ENCODE peak calls at places on chromosomes 16 and 17, in six cellular contexts. Z, K, C, P, Y and T are unnamed samples.
A peak's percentile ranks its signal among the peaks of the same experiment; 100 is the strongest.

GRCh38 chr16:74563828-74564263 is 43.1 kb downstream of the GLG1 start:
- DNase-seq in Z (no peak), K (no peak), C (peak; percentile 97), P (peak; percentile 41), Y (no peak), T (no peak)

GRCh38 chr16:62545039-62545438 is 508.8 kb upstream of the CDH8 start:
- DNase-seq in Z (no peak), K (no peak), C (no peak), P (no peak), Y (no peak), T (no peak)

GRCh38 chr17:1710807-1711553 is 803 bp upstream of the TLCD2 start:
- DNase-seq in Z (no peak), K (no peak), C (no peak), P (no peak), Y (no peak), T (no peak)

GRCh38 chr17:76909971-76910760 is 42.0 kb downstream of the MGAT5B start:
- DNase-seq in Z (no peak), K (no peak), C (peak; percentile 55), P (peak; percentile 41), Y (no peak), T (no peak)

GRCh38 chr17:74287203-74287602 is 13.2 kb downstream of the DNAI2 start:
- DNase-seq in Z (no peak), K (no peak), C (no peak), P (no peak), Y (no peak), T (no peak)

GRCh38 chr17:75487351-75488070 is 27.8 kb downstream of the CASKIN2 start:
- DNase-seq in Z (peak; percentile 33), K (no peak), C (peak; percentile 92), P (peak; percentile 60), Y (no peak), T (no peak)

GRCh38 chr17:68972119-68972704 is 17.0 kb upstream of the ABCA8 start:
- DNase-seq in Z (no peak), K (peak; percentile 5), C (no peak), P (no peak), Y (no peak), T (no peak)

GRCh38 chr17:77709594-77709993 is 248.9 kb upstream of the TNRC6C start:
- DNase-seq in Z (no peak), K (no peak), C (no peak), P (no peak), Y (no peak), T (no peak)

GRCh38 chr16:30124985-30125379 is 2.0 kb upstream of the MAPK3 start:
- DNase-seq in Z (no peak), K (no peak), C (no peak), P (no peak), Y (no peak), T (no peak)

GRCh38 chr16:88798073-88798472 is 5.5 kb upstream of the CDT1 start:
- DNase-seq in Z (no peak), K (no peak), C (no peak), P (no peak), Y (no peak), T (no peak)

GRCh38 chr16:15961060-15961511 is 11.7 kb downstream of the ABCC1 start:
- DNase-seq in Z (peak; percentile 56), K (no peak), C (no peak), P (peak; percentile 67), Y (peak; percentile 90), T (peak; percentile 73)

GRCh38 chr17:36937961-36938565 is 788 bp downstream of the LHX1 start:
- DNase-seq in Z (no peak), K (no peak), C (peak; percentile 74), P (peak; percentile 60), Y (no peak), T (no peak)

GRCh38 chr16:15942901-15943690 is 6.3 kb upstream of the ABCC1 start:
- DNase-seq in Z (no peak), K (no peak), C (peak; percentile 66), P (no peak), Y (no peak), T (no peak)

GRCh38 chr16:20348365-20349185 is 3.9 kb downstream of the UMOD start:
- DNase-seq in Z (no peak), K (no peak), C (no peak), P (no peak), Y (no peak), T (no peak)

GRCh38 chr17:19717411-19717908 is 1.1 kb upstream of the SLC47A2 start:
- DNase-seq in Z (no peak), K (no peak), C (no peak), P (no peak), Y (no peak), T (no peak)

GRCh38 chr16:68332411-68333121 is 21.7 kb downstream of the PRMT7 start:
- DNase-seq in Z (no peak), K (no peak), C (peak; percentile 77), P (no peak), Y (no peak), T (no peak)

GRCh38 chr17:12727881-12728280 is 61.4 kb upstream of the ARHGAP44 start:
- DNase-seq in Z (no peak), K (no peak), C (no peak), P (no peak), Y (no peak), T (no peak)

GRCh38 chr17:49093131-49093530 is 39.4 kb upstream of the B4GALNT2 start:
- DNase-seq in Z (no peak), K (no peak), C (no peak), P (no peak), Y (no peak), T (no peak)

GRCh38 chr17:48757524-48757961 is 29.0 kb upstream of the HOXB13 start:
- DNase-seq in Z (no peak), K (no peak), C (no peak), P (no peak), Y (no peak), T (no peak)

GRCh38 chr16:11164482-11165270 is 91.3 kb downstream of the SOCS1 start:
- DNase-seq in Z (no peak), K (no peak), C (no peak), P (no peak), Y (no peak), T (no peak)

GRCh38 chr17:69523252-69523861 is 108.9 kb downstream of the MAP2K6 start:
- DNase-seq in Z (no peak), K (no peak), C (peak; percentile 44), P (no peak), Y (peak; percentile 55), T (peak; percentile 55)

GRCh38 chr17:83099570-83100181 is 20.3 kb downstream of the METRNL start:
- DNase-seq in Z (no peak), K (no peak), C (no peak), P (no peak), Y (no peak), T (no peak)

GRCh38 chr17:58329035-58329807 is 626 bp upstream of the TSPOAP1 start:
- DNase-seq in Z (peak; percentile 55), K (no peak), C (peak; percentile 98), P (peak; percentile 94), Y (peak; percentile 97), T (peak; percentile 97)

GRCh38 chr16:23823475-23824407 is 12.0 kb upstream of the PRKCB start:
- DNase-seq in Z (no peak), K (no peak), C (no peak), P (no peak), Y (no peak), T (no peak)

GRCh38 chr17:28338056-28338768 is 2.7 kb downstream of the TNFAIP1 start:
- DNase-seq in Z (no peak), K (no peak), C (no peak), P (no peak), Y (no peak), T (no peak)

GRCh38 chr16:29903579-29903978 is 3.3 kb downstream of the ASPHD1 start:
- DNase-seq in Z (no peak), K (no peak), C (no peak), P (no peak), Y (no peak), T (no peak)

GRCh38 chr17:76546556-76547182 is 6.8 kb downstream of the PRCD start:
- DNase-seq in Z (no peak), K (peak; percentile 90), C (no peak), P (no peak), Y (no peak), T (no peak)

GRCh38 chr16:49411121-49411970 is 37.7 kb downstream of the C16orf78 start:
- DNase-seq in Z (no peak), K (no peak), C (no peak), P (no peak), Y (no peak), T (no peak)

GRCh38 chr17:67671492-67671891 is 46.2 kb upstream of the NOL11 start:
- DNase-seq in Z (no peak), K (no peak), C (no peak), P (no peak), Y (no peak), T (no peak)

GRCh38 chr17:57040571-57040970 is 44.5 kb upstream of the AKAP1 start:
- DNase-seq in Z (no peak), K (no peak), C (no peak), P (no peak), Y (no peak), T (no peak)

GRCh38 chr17:31724619-31725018 is 134.4 kb downstream of the COPRS start:
- DNase-seq in Z (no peak), K (peak; percentile 54), C (no peak), P (no peak), Y (no peak), T (no peak)

GRCh38 chr16:27304102-27304501 is 9.7 kb upstream of the IL4R start:
- DNase-seq in Z (no peak), K (no peak), C (no peak), P (no peak), Y (no peak), T (no peak)

GRCh38 chr17:52930581-52930980 is 772.1 kb upstream of the CA10 start:
- DNase-seq in Z (no peak), K (no peak), C (no peak), P (no peak), Y (no peak), T (no peak)

GRCh38 chr17:17081304-17081940 is 39.2 kb downstream of the MPRIP start:
- DNase-seq in Z (no peak), K (no peak), C (no peak), P (no peak), Y (no peak), T (no peak)

GRCh38 chr16:19850131-19850817 is 34.4 kb downstream of the GPRC5B start:
- DNase-seq in Z (no peak), K (no peak), C (no peak), P (no peak), Y (no peak), T (no peak)

GRCh38 chr17:5772720-5773119 is 188.4 kb upstream of the NLRP1 start:
- DNase-seq in Z (no peak), K (no peak), C (no peak), P (no peak), Y (no peak), T (no peak)

GRCh38 chr17:7839199-7839889 is 5.3 kb downstream of the KDM6B start:
- DNase-seq in Z (no peak), K (no peak), C (peak; percentile 83), P (no peak), Y (no peak), T (no peak)